ENCODE peak calls at places on chromosomes 2 and 18, in five cellular contexts. R is IMR-90, Z is H1, W is H9, I is neuronal stem cell. X is an unnamed sample.

GRCh38 chr2:83162421-83162820 is 1296.7 kb downstream of the SUCLG1 start:
- DNase-seq in I (no peak), W (no peak), R (no peak), Z (no peak), X (no peak)

GRCh38 chr2:63589148-63589972 is 597 bp downstream of the MDH1 start:
- DNase-seq in Z (no peak), I (no peak), R (no peak), W (no peak), X (peak)

GRCh38 chr2:10284108-10284870 is 18.4 kb upstream of the HPCAL1 start:
- DNase-seq in R (no peak), W (no peak), Z (no peak), I (no peak), X (no peak)

GRCh38 chr2:45769786-45770576 is 118.5 kb downstream of the PRKCE start:
- DNase-seq in I (no peak), Z (no peak), W (no peak), R (no peak), X (no peak)

GRCh38 chr2:172260379-172260778 is 157.7 kb upstream of the DLX2 start:
- DNase-seq in Z (no peak), R (no peak), W (no peak), I (no peak), X (no peak)

GRCh38 chr2:238169708-238170251 is 11.0 kb downstream of the ERFE start:
- DNase-seq in Z (no peak), R (peak), W (no peak), I (no peak), X (peak)

GRCh38 chr2:37635359-37636208 is 35.9 kb downstream of the CDC42EP3 start:
- DNase-seq in I (no peak), W (no peak), R (peak), Z (no peak), X (peak)

GRCh38 chr2:32355976-32356734 is 668 bp upstream of the BIRC6 start:
- DNase-seq in I (no peak), W (no peak), R (no peak), Z (no peak), X (no peak)

GRCh38 chr2:171798156-171798815 is 95.8 kb downstream of the SLC25A12 start:
- DNase-seq in I (peak), W (no peak), Z (no peak), R (peak), X (peak)

GRCh38 chr2:147483911-147484310 is 360.9 kb upstream of the ACVR2A start:
- DNase-seq in I (no peak), W (no peak), Z (no peak), R (no peak), X (no peak)

GRCh38 chr2:147485210-147485851 is 359.5 kb upstream of the ACVR2A start:
- DNase-seq in Z (no peak), I (no peak), R (no peak), W (no peak), X (no peak)

GRCh38 chr2:147482111-147482510 is 362.7 kb upstream of the ACVR2A start:
- DNase-seq in R (no peak), Z (no peak), I (no peak), W (no peak), X (peak)

GRCh38 chr2:147483293-147483669 is 361.5 kb upstream of the ACVR2A start:
- DNase-seq in I (no peak), R (no peak), Z (no peak), W (no peak), X (no peak)

GRCh38 chr2:147482590-147483292 is 362.1 kb upstream of the ACVR2A start:
- DNase-seq in Z (no peak), R (no peak), W (no peak), I (no peak), X (no peak)
- H2BK15ac ChIP-seq in Z (no peak), R (no peak), W (no peak), I (no peak), X (no peak)

DNA sequence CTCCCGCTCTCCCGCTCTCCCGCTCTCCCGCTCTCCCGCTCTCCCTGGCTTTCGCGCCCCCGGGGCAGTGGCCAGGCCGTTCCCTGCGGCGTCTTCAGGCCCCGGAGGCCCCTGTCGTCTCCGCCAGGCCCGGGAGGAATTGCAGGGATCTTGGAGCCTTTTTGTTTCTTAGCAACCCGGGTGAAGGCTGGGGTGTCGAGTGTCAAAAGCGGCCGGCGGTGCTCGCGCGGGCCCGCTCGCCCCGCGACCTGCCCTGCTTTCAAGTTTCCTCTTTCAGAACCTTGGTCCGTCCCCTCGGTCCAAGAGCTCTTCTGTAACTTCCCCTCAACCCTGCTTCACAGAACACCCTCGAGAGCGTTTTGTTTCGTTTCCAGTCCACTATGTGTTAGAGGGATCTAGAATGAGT is 1.4 kb downstream of the RNF138 start:
- DNase-seq in I (peak), R (peak), Z (peak), W (peak), X (peak)
- H3K4ac ChIP-seq in I (no peak), R (peak), Z (no peak), W (no peak), X (no peak)

GRCh38 chr2:183993052-183993451 is 605.3 kb upstream of the ZNF804A start:
- DNase-seq in W (no peak), Z (no peak), I (no peak), R (no peak), X (no peak)

GRCh38 chr2:183998797-183999190 is 599.5 kb upstream of the ZNF804A start:
- DNase-seq in R (no peak), W (no peak), Z (no peak), I (no peak), X (no peak)

GRCh38 chr2:183996825-183997823 is 601.2 kb upstream of the ZNF804A start:
- DNase-seq in W (no peak), Z (no peak), R (no peak), I (no peak), X (no peak)

GRCh38 chr2:183995632-183996031 is 602.7 kb upstream of the ZNF804A start:
- DNase-seq in Z (no peak), W (no peak), I (no peak), R (no peak), X (peak)

GRCh38 chr2:183998041-183998796 is 600.1 kb upstream of the ZNF804A start:
- DNase-seq in W (no peak), Z (no peak), R (no peak), I (no peak), X (no peak)
- H3K18ac ChIP-seq in W (no peak), Z (no peak), R (no peak), I (no peak), X (peak)

DNA sequence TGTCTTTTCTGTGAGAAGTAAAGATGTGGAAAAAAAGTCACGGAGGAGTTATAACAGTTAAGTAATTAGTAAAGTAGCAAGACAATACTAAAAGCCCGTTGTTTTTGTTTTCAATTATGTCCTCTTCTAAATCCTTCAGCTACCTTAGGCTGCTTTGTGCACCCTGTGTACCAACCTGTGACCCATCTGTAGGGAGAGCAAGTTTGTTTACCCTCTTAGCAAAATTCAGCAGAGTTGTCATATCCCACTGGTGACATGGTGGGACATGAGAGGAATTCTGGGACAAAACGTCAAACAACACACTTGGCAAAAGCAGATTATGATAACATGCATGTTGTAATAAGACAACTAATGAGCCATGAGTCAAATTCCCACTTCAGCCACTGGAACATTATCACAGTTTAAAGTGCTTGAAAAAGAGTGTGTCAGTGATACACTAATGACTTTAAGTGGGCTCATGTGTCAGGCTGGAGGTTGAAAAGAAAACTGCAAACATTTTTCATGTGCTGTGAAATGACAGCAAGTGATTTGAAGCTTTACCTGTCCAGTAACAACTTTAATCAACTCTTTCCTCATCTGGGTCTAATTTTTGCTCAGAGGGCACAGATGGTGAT is 392.8 kb upstream of the ACVR2A start:
- DNase-seq in Z (no peak), R (no peak), W (no peak), I (no peak), X (no peak)
- H2BK15ac ChIP-seq in Z (peak), R (no peak), W (no peak), I (no peak), X (no peak)

GRCh38 chr2:128311755-128312341 is 6.8 kb downstream of the HS6ST1 start:
- DNase-seq in W (peak), I (no peak), R (no peak), Z (peak), X (no peak)

GRCh38 chr2:128309341-128310093 is 9.2 kb downstream of the HS6ST1 start:
- DNase-seq in Z (no peak), R (peak), I (peak), W (peak), X (peak)

GRCh38 chr2:128310094-128310716 is 8.5 kb downstream of the HS6ST1 start:
- DNase-seq in R (no peak), I (no peak), W (peak), Z (no peak), X (no peak)

GRCh38 chr2:128311216-128311754 is 7.4 kb downstream of the HS6ST1 start:
- DNase-seq in R (no peak), W (no peak), Z (no peak), I (no peak), X (no peak)

DNA sequence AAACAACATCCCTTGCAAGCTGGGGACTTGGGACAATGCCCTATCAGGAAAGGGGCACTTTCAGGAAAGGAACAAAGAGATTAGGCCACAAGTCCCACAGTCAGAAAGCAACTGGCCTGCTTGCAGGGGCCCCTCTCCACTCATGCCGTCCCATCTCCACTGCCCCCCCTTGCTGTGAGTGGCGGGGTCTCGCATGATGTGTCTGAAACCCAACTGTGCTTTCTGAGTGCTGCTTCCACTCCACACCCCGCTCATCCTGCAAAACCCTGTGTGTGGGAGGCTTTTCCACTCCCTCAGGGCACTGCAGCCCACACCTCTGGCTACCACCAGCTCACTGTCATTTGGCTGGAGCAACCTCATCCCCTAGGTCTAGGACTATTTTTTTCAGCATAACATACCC is 7.9 kb downstream of the HS6ST1 start:
- DNase-seq in I (no peak), Z (peak), R (no peak), W (no peak), X (no peak)
- H3K4ac ChIP-seq in I (no peak), Z (no peak), R (peak), W (no peak), X (no peak)

GRCh38 chr2:203003716-203004115 is 11.0 kb upstream of the NBEAL1 start:
- DNase-seq in R (no peak), I (no peak), W (no peak), Z (no peak), X (no peak)
- H3K18ac ChIP-seq in R (no peak), I (no peak), W (no peak), Z (no peak), X (no peak)

GRCh38 chr2:74391580-74392448 is 11.7 kb upstream of the DCTN1 start:
- DNase-seq in I (peak), Z (peak), R (peak), W (peak), X (peak)
- H2BK15ac ChIP-seq in I (peak), Z (peak), R (peak), W (no peak), X (peak)